ENCODE peak calls at places on chromosomes 3 and 15, in eight cellular contexts. V is HL-60, Y is endothelial cell of umbilical vein, B is spleen, W is GM12878, E is breast epithelium, J is stomach, O is SK-N-SH. X is an unnamed sample.

GRCh38 chr3:141552440-141552991 is 65.7 kb downstream of the RASA2 start:
- DNase-seq in V (no peak), Y (peak), B (no peak), W (no peak), E (no peak), J (no peak), O (no peak), X (no peak)

GRCh38 chr3:71542548-71543370 is 40.8 kb downstream of the FOXP1 start:
- DNase-seq in V (peak), Y (peak), B (peak), W (no peak), E (peak), J (peak), O (peak), X (no peak)

GRCh38 chr3:89358281-89358680 is 250.9 kb downstream of the EPHA3 start:
- DNase-seq in V (no peak), Y (no peak), B (no peak), W (no peak), E (no peak), J (no peak), O (no peak), X (no peak)

GRCh38 chr3:184631339-184631965 is 69.9 kb downstream of the EPHB3 start:
- DNase-seq in V (no peak), Y (no peak), B (peak), W (no peak), E (no peak), J (no peak), O (no peak), X (no peak)

GRCh38 chr3:170056710-170057454 is 19.1 kb downstream of the GPR160 start:
- DNase-seq in V (no peak), Y (no peak), B (no peak), W (peak), E (no peak), J (no peak), O (no peak), X (no peak)

GRCh38 chr3:22730701-22731100 is 472.4 kb upstream of the UBE2E2 start:
- DNase-seq in V (no peak), Y (no peak), B (no peak), W (no peak), E (no peak), J (no peak), O (no peak), X (no peak)

GRCh38 chr3:190926619-190927018 is 64.1 kb upstream of the GMNC start:
- DNase-seq in V (no peak), Y (no peak), B (no peak), W (no peak), E (no peak), J (no peak), O (no peak), X (no peak)

GRCh38 chr15:94984886-94985285 is 753.5 kb downstream of the MCTP2 start:
- DNase-seq in V (no peak), Y (no peak), B (no peak), W (no peak), E (no peak), J (no peak), O (no peak), X (no peak)

GRCh38 chr3:63441262-63441661 is 163.2 kb downstream of the SYNPR start:
- DNase-seq in V (no peak), Y (no peak), B (no peak), W (no peak), E (no peak), J (peak), O (no peak), X (no peak)

DNA sequence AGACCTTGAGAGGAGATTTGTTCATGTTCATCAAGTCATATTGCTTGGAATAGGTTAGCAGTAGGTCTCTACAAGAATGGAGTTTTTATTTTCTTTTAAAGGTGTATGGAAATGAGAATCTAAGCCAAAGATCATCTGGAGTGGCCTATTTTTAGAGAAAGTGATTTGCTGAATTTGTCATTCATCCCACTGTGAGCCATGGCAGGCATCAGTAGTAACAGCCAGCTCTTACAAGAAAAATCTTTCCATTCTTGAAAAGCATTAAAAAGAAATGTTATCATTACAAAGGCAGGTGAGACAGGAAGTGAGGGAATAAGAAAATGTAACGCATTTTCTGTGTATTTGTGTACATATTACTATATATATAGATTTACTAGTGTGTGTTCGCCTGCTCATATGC is 29.6 kb downstream of the STAC start:
- DNase-seq in V (no peak), Y (no peak), B (no peak), W (no peak), E (no peak), J (no peak), O (no peak), X (no peak)
- TF ChIP-seq POLR2AphosphoS5 in V (no peak), Y (no peak), B (no peak), W (no peak), E (no peak), J (no peak), O (no peak), X (no peak)

GRCh38 chr3:11581237-11582122 is 62.2 kb downstream of the VGLL4 start:
- DNase-seq in V (no peak), Y (no peak), B (no peak), W (no peak), E (peak), J (no peak), O (no peak), X (no peak)
- TF ChIP-seq POLR2AphosphoS5 in V (no peak), Y (no peak), B (no peak), W (no peak), E (no peak), J (no peak), O (no peak), X (no peak)

DNA sequence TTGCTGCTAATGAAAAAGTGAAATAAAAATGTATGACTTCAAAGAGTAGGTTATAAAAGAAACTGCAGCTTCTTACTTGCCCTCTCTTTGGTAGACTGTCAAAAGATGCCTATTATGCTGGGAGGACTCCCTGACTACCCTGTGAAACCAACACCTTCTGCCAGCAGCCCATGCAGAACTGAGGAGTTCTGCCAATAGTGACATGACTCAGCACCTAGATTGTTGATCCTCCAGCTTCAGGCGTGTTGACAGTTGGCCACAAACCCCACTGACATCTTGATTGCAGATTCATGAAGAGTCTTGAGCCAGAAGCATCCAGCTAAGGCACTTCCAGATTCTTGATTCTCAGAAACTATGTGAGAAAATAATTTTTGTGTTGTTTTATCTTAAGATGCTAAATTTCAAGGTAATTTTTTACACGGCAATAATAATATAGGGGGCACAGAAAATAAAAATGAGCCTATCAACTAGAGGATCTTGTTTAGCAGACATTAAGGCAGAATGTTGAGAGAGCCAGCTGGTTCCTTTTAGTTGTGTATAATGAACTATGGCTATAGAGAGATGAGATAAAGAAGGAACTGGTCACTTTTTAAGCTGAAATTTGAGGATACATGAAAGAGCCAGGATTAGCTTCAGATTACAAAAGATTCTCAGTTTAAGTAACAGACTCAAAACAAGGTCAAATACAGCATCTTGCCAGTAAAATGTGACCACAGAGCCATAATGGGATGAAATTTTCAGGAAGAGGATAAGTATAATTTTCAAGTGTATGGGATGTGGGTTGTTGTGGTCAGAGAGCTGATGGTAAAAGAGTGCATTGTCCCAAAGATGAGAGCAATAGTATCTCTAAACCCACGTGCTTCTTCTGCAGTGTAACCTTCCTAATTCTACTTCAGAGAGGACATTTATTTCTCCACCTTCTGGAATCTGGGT is 588.7 kb upstream of the CBLB start:
- DNase-seq in V (peak), Y (peak), B (no peak), W (peak), E (peak), J (no peak), O (no peak), X (peak)
- TF ChIP-seq POLR2AphosphoS5 in V (no peak), Y (no peak), B (no peak), W (no peak), E (no peak), J (no peak), O (no peak), X (no peak)

GRCh38 chr15:74622758-74623157 is 7.1 kb downstream of the CLK3 start:
- DNase-seq in V (no peak), Y (no peak), B (peak), W (no peak), E (no peak), J (no peak), O (no peak), X (no peak)
- TF ChIP-seq POLR2AphosphoS5 in V (no peak), Y (no peak), B (no peak), W (no peak), E (no peak), J (no peak), O (no peak), X (no peak)

GRCh38 chr3:31389939-31390338 is 142.8 kb upstream of the STT3B start:
- DNase-seq in V (no peak), Y (no peak), B (no peak), W (no peak), E (no peak), J (no peak), O (peak), X (no peak)
- TF ChIP-seq POLR2AphosphoS5 in V (no peak), Y (no peak), B (no peak), W (no peak), E (no peak), J (no peak), O (no peak), X (no peak)

GRCh38 chr15:85794598-85795319 is at the start of gene KLHL25:
- DNase-seq in V (peak), Y (peak), B (peak), W (peak), E (peak), J (peak), O (peak), X (peak)
- TF ChIP-seq POLR2AphosphoS5 in V (no peak), Y (peak), B (peak), W (no peak), E (peak), J (peak), O (peak), X (no peak)

DNA sequence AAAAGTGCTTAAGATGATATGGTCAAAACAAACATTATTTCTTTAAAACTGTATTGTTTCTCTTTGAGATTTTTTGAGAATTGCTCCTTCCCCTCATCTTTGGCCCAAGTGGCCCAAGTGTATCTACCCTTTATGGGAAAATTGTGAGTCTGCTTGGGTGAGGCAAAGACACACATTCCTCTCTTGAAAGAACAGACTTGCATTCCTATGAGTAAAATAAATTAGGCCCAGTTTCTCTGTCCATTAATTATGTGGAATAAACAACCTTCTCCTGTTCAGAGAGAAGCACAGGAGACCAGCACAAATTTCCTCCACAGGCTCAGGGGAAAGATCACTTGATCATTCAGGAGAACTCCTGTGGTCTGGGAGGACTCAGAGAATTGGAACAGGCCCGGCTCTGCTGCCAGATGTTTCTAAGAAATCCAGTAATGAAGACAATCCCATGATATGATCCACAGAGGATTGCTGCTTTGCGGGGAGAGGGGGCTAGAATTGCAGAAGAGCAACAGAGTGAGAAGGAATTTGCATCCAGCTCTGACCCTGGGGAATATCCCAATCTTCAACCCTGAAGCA is 53.9 kb upstream of the BOC start:
- DNase-seq in V (no peak), Y (no peak), B (no peak), W (no peak), E (peak), J (no peak), O (no peak), X (no peak)
- TF ChIP-seq POLR2AphosphoS5 in V (no peak), Y (no peak), B (no peak), W (no peak), E (no peak), J (no peak), O (no peak), X (no peak)

DNA sequence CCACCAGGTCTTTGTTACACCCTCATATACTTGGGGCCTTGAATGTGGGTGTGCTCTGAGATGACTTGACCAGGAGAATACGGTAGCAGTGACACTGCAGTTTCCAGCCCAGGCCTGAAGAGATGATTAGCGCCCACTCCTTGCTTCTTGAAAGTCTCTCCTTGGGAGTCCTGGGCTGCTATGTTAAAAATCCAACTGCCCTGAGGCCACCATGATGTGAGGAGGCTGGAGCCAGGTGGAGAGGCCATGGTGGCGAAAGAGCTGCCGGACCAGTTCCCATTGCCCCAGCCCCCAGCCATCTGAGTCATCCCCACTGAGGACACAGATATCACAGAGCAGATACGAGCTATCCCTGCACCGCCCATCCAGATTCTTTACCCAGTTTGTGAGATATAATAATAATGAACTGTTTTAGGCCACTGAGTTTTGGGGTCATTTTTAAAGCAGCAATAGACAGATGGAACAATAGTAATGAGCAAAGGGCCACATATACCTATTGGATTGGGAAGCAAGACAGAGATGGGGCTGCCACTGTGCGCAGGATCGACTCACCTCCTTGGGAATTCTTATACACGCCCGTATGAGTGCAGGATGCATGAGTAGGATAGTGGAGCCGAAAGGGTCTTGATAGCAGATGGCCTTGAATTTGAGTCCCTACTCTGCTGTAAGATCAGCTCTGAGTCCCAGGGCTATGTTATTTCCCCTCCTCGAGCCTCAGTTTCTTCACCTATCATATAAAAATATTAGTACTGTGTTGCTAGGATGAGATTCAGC is 12.1 kb upstream of the GATA2 start:
- DNase-seq in V (no peak), Y (no peak), B (no peak), W (no peak), E (no peak), J (no peak), O (no peak), X (no peak)
- TF ChIP-seq POLR2AphosphoS5 in V (no peak), Y (no peak), B (no peak), W (no peak), E (no peak), J (no peak), O (no peak), X (no peak)

X was measured in GM12892.